ENCODE peak calls at places on chromosomes 2 and 18, in five cellular contexts. W is prostate gland, D is suprapubic skin, I is sigmoid colon, V is SK-N-SH. S is an unnamed sample.

GRCh38 chr18:45059695-45060094 is 379.0 kb downstream of the SETBP1 start:
- DNase-seq in W (no peak), I (no peak), D (no peak), V (no peak), S (no peak)

GRCh38 chr2:172440795-172441194 is 13.4 kb downstream of the ITGA6 start:
- DNase-seq in W (no peak), I (no peak), V (no peak), D (no peak), S (no peak)

GRCh38 chr2:41949091-41949490 is 98.7 kb upstream of the PKDCC start:
- DNase-seq in D (no peak), W (no peak), V (no peak), I (no peak), S (no peak)

GRCh38 chr2:29806461-29806860 is 114.9 kb downstream of the ALK start:
- DNase-seq in W (no peak), I (no peak), D (no peak), V (no peak), S (no peak)

GRCh38 chr2:208295834-208296233 is 29.8 kb downstream of the PIKFYVE start:
- DNase-seq in D (no peak), W (no peak), I (no peak), V (no peak), S (no peak)

GRCh38 chr18:74895686-74896085 is 298.0 kb downstream of the ZNF407 start:
- DNase-seq in D (no peak), V (no peak), W (no peak), I (no peak), S (no peak)

GRCh38 chr18:66533693-66534092 is 70.2 kb downstream of the CDH19 start:
- DNase-seq in I (no peak), D (no peak), W (no peak), V (no peak), S (no peak)

GRCh38 chr18:35525795-35526475 is 28.2 kb upstream of the INO80C start:
- DNase-seq in W (no peak), D (no peak), I (no peak), V (no peak), S (no peak)

GRCh38 chr2:149955201-149955600 is 367.6 kb upstream of the MMADHC start:
- DNase-seq in D (no peak), V (no peak), W (no peak), I (no peak), S (no peak)

GRCh38 chr2:227153766-227154486 is 10.1 kb downstream of the COL4A4 start:
- DNase-seq in I (no peak), W (no peak), D (no peak), V (no peak), S (no peak)

GRCh38 chr2:9423922-9424272 is 443 bp downstream of the CPSF3 start:
- DNase-seq in D (no peak), W (no peak), I (no peak), V (peak; percentile 37), S (no peak)

GRCh38 chr2:192298664-192299063 is 103.9 kb upstream of the TMEFF2 start:
- DNase-seq in V (no peak), D (no peak), W (no peak), I (no peak), S (no peak)

GRCh38 chr2:218332288-218332687 is 24.4 kb upstream of the CATIP start:
- DNase-seq in D (no peak), I (no peak), V (no peak), W (no peak), S (no peak)

GRCh38 chr2:218328294-218328693 is 28.4 kb upstream of the CATIP start:
- DNase-seq in V (no peak), W (no peak), I (no peak), D (no peak), S (no peak)

GRCh38 chr2:218329027-218329825 is 27.4 kb upstream of the CATIP start:
- DNase-seq in V (no peak), D (no peak), I (no peak), W (no peak), S (no peak)

GRCh38 chr2:218327451-218327850 is 29.2 kb upstream of the CATIP start:
- DNase-seq in I (no peak), D (no peak), V (no peak), W (no peak), S (no peak)

GRCh38 chr2:218329826-218330651 is 26.6 kb upstream of the CATIP start:
- DNase-seq in W (no peak), V (no peak), I (no peak), D (no peak), S (no peak)
- TF ChIP-seq POLR2AphosphoS5 in W (no peak), V (no peak), I (no peak), D (no peak), S (no peak)

GRCh38 chr18:14962626-14963025 is 214.7 kb downstream of the ANKRD30B start:
- DNase-seq in I (no peak), D (peak; percentile 54), V (no peak), W (no peak), S (no peak)

GRCh38 chr18:14963246-14963645 is 215.3 kb downstream of the ANKRD30B start:
- DNase-seq in V (no peak), I (no peak), D (peak; percentile 54), W (no peak), S (no peak)

GRCh38 chr18:14965553-14965952 is 217.6 kb downstream of the ANKRD30B start:
- DNase-seq in I (no peak), W (no peak), D (peak; percentile 57), V (no peak), S (no peak)

GRCh38 chr18:14961991-14962390 is 214.0 kb downstream of the ANKRD30B start:
- DNase-seq in I (no peak), D (peak; percentile 44), W (no peak), V (no peak), S (no peak)

GRCh38 chr18:14964002-14964401 is 216.0 kb downstream of the ANKRD30B start:
- DNase-seq in V (no peak), W (no peak), I (no peak), D (no peak), S (no peak)
- H3K9me3 ChIP-seq in V (no peaks in the 10 kb centered on the region), W (no peaks in the 10 kb centered on the region), I (no peaks in the 10 kb centered on the region), D (no peaks in the 10 kb centered on the region), S (no peaks in the 10 kb centered on the region)

GRCh38 chr2:55000335-55000734 is 49.9 kb downstream of the RTN4 start:
- DNase-seq in V (no peak), I (no peak), D (no peak), W (no peak), S (no peak)
- H3K4me1 ChIP-seq in V (peaks cover 53% of the 10 kb centered on the region), I (peaks cover 43% of the 10 kb centered on the region), D (peaks cover 78% of the 10 kb centered on the region), W (peaks cover 3% of the 10 kb centered on the region), S (peaks cover 5% of the 10 kb centered on the region)

GRCh38 chr2:38620282-38620977 is 17.7 kb upstream of the HNRNPLL start:
- DNase-seq in V (no peak), I (no peak), D (no peak), W (no peak), S (no peak)

GRCh38 chr2:38621018-38621417 is 18.3 kb upstream of the HNRNPLL start:
- DNase-seq in V (no peak), W (no peak), D (no peak), I (no peak), S (no peak)

GRCh38 chr2:38626326-38627031 is 23.8 kb upstream of the HNRNPLL start:
- DNase-seq in I (no peak), W (no peak), V (no peak), D (no peak), S (no peak)

GRCh38 chr2:38619458-38620164 is 16.9 kb upstream of the HNRNPLL start:
- DNase-seq in W (no peak), V (no peak), I (no peak), D (no peak), S (no peak)

DNA sequence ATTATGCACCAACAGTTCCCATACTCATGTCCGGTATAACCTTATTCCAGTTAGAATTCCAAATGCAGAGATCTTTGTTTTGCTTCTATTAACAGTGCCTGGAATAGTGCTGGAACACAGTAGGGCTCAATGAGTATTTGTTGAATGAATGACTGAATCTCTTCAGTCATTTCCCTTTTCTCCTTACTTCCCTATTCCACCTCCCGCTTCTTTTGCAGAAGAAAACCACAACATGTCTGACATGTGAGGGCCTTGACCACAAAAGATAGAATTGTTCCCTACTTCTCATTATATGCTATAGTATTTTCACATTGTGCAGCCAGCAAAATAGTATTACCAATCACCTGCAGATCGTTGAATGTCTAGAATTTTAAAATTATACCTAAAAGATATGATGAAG is 19.5 kb upstream of the HNRNPLL start:
- DNase-seq in I (no peak), V (no peak), W (no peak), D (no peak), S (no peak)
- TF ChIP-seq POLR2AphosphoS5 in I (no peak), V (no peak), W (no peak), D (no peak), S (no peak)

GRCh38 chr2:179207047-179207446 is 57.6 kb downstream of the SESTD1 start:
- DNase-seq in V (no peak), I (no peak), D (no peak), W (no peak), S (no peak)
- H3K9me3 ChIP-seq in V (peaks cover 28% of the 10 kb centered on the region), I (no peaks in the 10 kb centered on the region), D (no peaks in the 10 kb centered on the region), W (no peaks in the 10 kb centered on the region), S (no peaks in the 10 kb centered on the region)

GRCh38 chr2:40404500-40404899 is 47.4 kb downstream of the SLC8A1 start:
- DNase-seq in D (no peak), W (no peak), V (no peak), I (no peak), S (no peak)
- H3K4me1 ChIP-seq in D (peaks cover 3% of the 10 kb centered on the region), W (no peaks in the 10 kb centered on the region), V (peaks cover 29% of the 10 kb centered on the region), I (peaks cover 33% of the 10 kb centered on the region), S (no peaks in the 10 kb centered on the region)

DNA sequence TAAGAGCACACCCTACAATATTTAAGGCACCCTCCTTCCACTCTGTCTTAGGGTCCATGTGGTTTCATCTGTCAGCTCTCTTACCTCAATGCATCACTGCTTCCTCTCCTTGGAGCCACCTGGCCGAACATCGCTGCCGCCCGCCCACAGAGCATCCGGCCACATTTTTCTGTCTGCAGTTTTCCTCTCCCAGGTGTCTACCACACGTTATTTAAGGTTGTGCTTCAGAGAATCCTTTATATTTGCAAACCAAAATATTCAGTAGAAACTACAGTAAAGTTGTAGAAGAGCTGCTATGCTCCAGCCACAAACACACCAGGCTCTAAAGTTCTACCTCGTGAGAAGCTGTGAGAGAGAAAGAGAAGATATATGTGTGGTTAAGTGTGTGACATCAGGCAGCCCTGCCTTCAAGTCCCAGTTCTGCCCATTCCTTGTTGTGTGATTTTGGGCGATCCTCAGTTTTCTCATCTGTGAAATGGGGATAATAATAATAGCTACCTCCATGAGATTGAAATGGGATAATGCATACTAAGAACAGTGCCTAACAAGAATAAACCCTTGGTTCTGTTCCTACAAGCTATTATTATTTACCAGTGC is 4.9 kb upstream of the STK17B start:
- DNase-seq in I (no peak), V (no peak), W (no peak), D (no peak), S (no peak)
- TF ChIP-seq POLR2AphosphoS5 in I (no peak), V (no peak), W (no peak), D (no peak), S (no peak)